ENCODE peak calls at places on chromosomes 4 and X, in five cellular contexts. One of them, this sample, is unnamed.

GRCh38 chr4:149183638-149184037 is 632.0 kb downstream of the IQCM start:
- DNase-seq in GM12878: no peak
- DNase-seq in A549: no peak
- DNase-seq in HepG2: no peak
- DNase-seq in K562: no peak
- DNase-seq in this sample: no peak

GRCh38 chrX:11444052-11444451 is 150.8 kb downstream of the AMELX start:
- DNase-seq in A549: no peak
- DNase-seq in K562: no peak
- DNase-seq in HepG2: no peak
- DNase-seq in GM12878: no peak
- DNase-seq in this sample: no peak

GRCh38 chr4:112550728-112551127 is 34.7 kb upstream of the NEUROG2 start:
- DNase-seq in GM12878: no peak
- DNase-seq in HepG2: no peak
- DNase-seq in K562: no peak
- DNase-seq in A549: no peak
- DNase-seq in this sample: no peak

GRCh38 chrX:111447298-111447697 is 35.3 kb upstream of the DCX start:
- DNase-seq in K562: peak; percentile 21
- DNase-seq in A549: no peak
- DNase-seq in HepG2: peak; percentile 2
- DNase-seq in GM12878: no peak
- DNase-seq in this sample: no peak

GRCh38 chrX:103674531-103675454 is 11.7 kb downstream of the MORF4L2 start:
- DNase-seq in K562: no peak
- DNase-seq in HepG2: no peak
- DNase-seq in GM12878: no peak
- DNase-seq in A549: no peak
- DNase-seq in this sample: no peak

GRCh38 chr4:7939377-7940108 is at the start of gene AFAP1:
- DNase-seq in A549: peak; percentile 81
- DNase-seq in K562: peak; percentile 98
- DNase-seq in HepG2: peak; percentile 66
- DNase-seq in GM12878: no peak
- DNase-seq in this sample: peak; percentile 93

GRCh38 chr4:17934286-17934685 is 87.3 kb downstream of the LCORL start:
- DNase-seq in GM12878: no peak
- DNase-seq in K562: no peak
- DNase-seq in A549: no peak
- DNase-seq in HepG2: no peak
- DNase-seq in this sample: no peak

GRCh38 chrX:140053841-140054240 is 88.5 kb upstream of the CXorf66 start:
- DNase-seq in HepG2: no peak
- DNase-seq in GM12878: no peak
- DNase-seq in K562: no peak
- DNase-seq in A549: no peak
- DNase-seq in this sample: no peak

GRCh38 chrX:9746148-9746880 is 19.3 kb downstream of the GPR143 start:
- DNase-seq in A549: no peak
- DNase-seq in K562: no peak
- DNase-seq in HepG2: no peak
- DNase-seq in GM12878: no peak
- DNase-seq in this sample: peak; percentile 92

GRCh38 chr4:169070895-169071218 is 60.8 kb upstream of the CBR4 start:
- DNase-seq in K562: no peak
- DNase-seq in GM12878: no peak
- DNase-seq in A549: peak; percentile 41
- DNase-seq in HepG2: peak; percentile 92
- DNase-seq in this sample: no peak

GRCh38 chr4:25245181-25245580 is 11.3 kb downstream of the PI4K2B start:
- DNase-seq in GM12878: no peak
- DNase-seq in A549: no peak
- DNase-seq in K562: no peak
- DNase-seq in HepG2: no peak
- DNase-seq in this sample: no peak

GRCh38 chr4:121472937-121473721 is 92.3 kb upstream of the QRFPR start:
- DNase-seq in GM12878: no peak
- DNase-seq in HepG2: no peak
- DNase-seq in A549: no peak
- DNase-seq in K562: no peak
- DNase-seq in this sample: no peak

GRCh38 chr4:154622598-154622997 is 10.1 kb upstream of the FGG start:
- DNase-seq in K562: peak; percentile 56
- DNase-seq in HepG2: peak; percentile 66
- DNase-seq in A549: peak; percentile 42
- DNase-seq in GM12878: no peak
- DNase-seq in this sample: peak; percentile 27

GRCh38 chrX:19731307-19731706 is 156.1 kb downstream of the SH3KBP1 start:
- DNase-seq in A549: no peak
- DNase-seq in GM12878: no peak
- DNase-seq in HepG2: no peak
- DNase-seq in K562: no peak
- DNase-seq in this sample: no peak

GRCh38 chr4:160403066-160403465 is 1300.2 kb downstream of the RAPGEF2 start:
- DNase-seq in GM12878: no peak
- DNase-seq in A549: no peak
- DNase-seq in K562: no peak
- DNase-seq in HepG2: no peak
- DNase-seq in this sample: no peak

GRCh38 chrX:41035582-41035981 is 49.7 kb upstream of the USP9X start:
- DNase-seq in GM12878: no peak
- DNase-seq in A549: no peak
- DNase-seq in HepG2: no peak
- DNase-seq in K562: no peak
- DNase-seq in this sample: no peak

GRCh38 chr4:3384391-3384770 is 57.4 kb upstream of the HGFAC start:
- DNase-seq in HepG2: no peak
- DNase-seq in K562: no peak
- DNase-seq in GM12878: no peak
- DNase-seq in A549: no peak
- DNase-seq in this sample: no peak

GRCh38 chr4:173252024-173252935 is 81.9 kb downstream of the HMGB2 start:
- DNase-seq in K562: peak; percentile 63
- DNase-seq in GM12878: peak; percentile 68
- DNase-seq in HepG2: peak; percentile 22
- DNase-seq in A549: peak; percentile 10
- DNase-seq in this sample: peak; percentile 99

GRCh38 chrX:9927638-9928037 is 39.5 kb upstream of the CLDN34 start:
- DNase-seq in A549: no peak
- DNase-seq in GM12878: no peak
- DNase-seq in K562: no peak
- DNase-seq in HepG2: no peak
- DNase-seq in this sample: no peak

GRCh38 chrX:109270580-109271484 is 211.1 kb downstream of the GUCY2F start:
- DNase-seq in GM12878: peak; percentile 97
- DNase-seq in K562: no peak
- DNase-seq in HepG2: no peak
- DNase-seq in A549: no peak
- DNase-seq in this sample: no peak

GRCh38 chrX:11398785-11399184 is 105.6 kb downstream of the AMELX start:
- DNase-seq in A549: no peak
- DNase-seq in GM12878: no peak
- DNase-seq in HepG2: no peak
- DNase-seq in K562: no peak
- DNase-seq in this sample: no peak

DNA sequence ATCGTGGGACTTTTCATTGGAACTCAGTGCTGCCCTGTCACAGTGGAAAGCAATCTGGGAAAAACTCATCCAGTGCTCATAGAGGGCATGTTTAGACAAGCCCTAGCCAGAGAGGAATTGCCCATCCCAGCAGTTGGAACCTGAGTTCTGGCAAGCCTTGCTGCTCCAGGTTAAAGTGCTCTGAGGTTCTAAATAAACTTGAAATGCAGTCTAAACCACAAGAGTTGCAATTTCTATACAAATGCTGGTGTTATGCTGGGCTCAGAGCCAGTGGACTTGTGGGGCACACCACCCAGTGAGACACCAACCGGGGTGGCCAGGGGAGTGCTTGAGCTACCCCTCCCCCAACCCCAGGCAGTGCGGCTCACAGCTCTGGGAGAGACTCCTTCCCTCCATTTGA is 142.8 kb upstream of the PPP1R2C start:
- DNase-seq in HepG2: no peak
- DNase-seq in GM12878: no peak
- DNase-seq in K562: no peak
- DNase-seq in A549: no peak
- DNase-seq in this sample: no peak
- H3K27ac ChIP-seq in HepG2: no peak overlapping the region
- H3K27ac ChIP-seq in GM12878: no peak overlapping the region
- H3K27ac ChIP-seq in K562: no peak overlapping the region
- H3K27ac ChIP-seq in A549: no peak overlapping the region
- H3K27ac ChIP-seq in this sample: no peak overlapping the region

GRCh38 chrX:47283015-47283771 is 50.4 kb downstream of the USP11 start:
- DNase-seq in HepG2: peak; percentile 6
- DNase-seq in K562: peak; percentile 7
- DNase-seq in A549: no peak
- DNase-seq in GM12878: no peak
- DNase-seq in this sample: no peak

GRCh38 chrX:47273011-47273730 is 40.4 kb downstream of the USP11 start:
- DNase-seq in HepG2: no peak
- DNase-seq in GM12878: no peak
- DNase-seq in K562: no peak
- DNase-seq in A549: no peak
- DNase-seq in this sample: no peak

DNA sequence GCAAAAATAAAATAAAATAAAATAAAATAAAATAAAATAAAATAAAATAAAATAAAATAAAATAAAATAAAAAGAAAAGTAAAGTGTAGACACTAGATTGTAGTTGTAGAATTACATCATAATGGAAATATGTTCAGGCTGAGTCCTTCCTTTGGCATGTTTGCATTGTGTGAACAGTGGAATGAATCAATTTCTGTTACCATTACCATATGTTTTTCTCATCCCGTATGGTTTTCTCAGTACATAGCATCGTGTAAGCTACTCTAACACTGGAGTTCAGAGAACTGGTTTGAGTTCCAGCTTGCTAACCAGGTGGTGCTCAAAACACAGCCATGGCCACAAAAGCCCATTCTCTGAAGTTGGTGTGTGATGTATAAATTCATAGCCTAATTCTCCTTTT is 45.9 kb downstream of the USP11 start:
- DNase-seq in HepG2: peak; percentile 34
- DNase-seq in GM12878: no peak
- DNase-seq in A549: peak; percentile 3
- DNase-seq in K562: no peak
- DNase-seq in this sample: no peak
- TF ChIP-seq MYC in HepG2: no peak
- TF ChIP-seq MYC in GM12878: no peak
- TF ChIP-seq MYC in A549: no peak
- TF ChIP-seq MYC in K562: no peak
- TF ChIP-seq MYC in this sample: no peak

GRCh38 chr4:176778063-176778462 is 14.7 kb downstream of the VEGFC start:
- DNase-seq in GM12878: no peak
- DNase-seq in K562: no peak
- DNase-seq in HepG2: no peak
- DNase-seq in A549: no peak
- DNase-seq in this sample: peak; percentile 65

GRCh38 chr4:176780995-176781738 is 11.6 kb downstream of the VEGFC start:
- DNase-seq in K562: no peak
- DNase-seq in A549: no peak
- DNase-seq in HepG2: no peak
- DNase-seq in GM12878: no peak
- DNase-seq in this sample: peak; percentile 76

GRCh38 chr4:176781739-176782100 is 11.0 kb downstream of the VEGFC start:
- DNase-seq in GM12878: no peak
- DNase-seq in K562: no peak
- DNase-seq in A549: no peak
- DNase-seq in HepG2: no peak
- DNase-seq in this sample: no peak

GRCh38 chr4:176778491-176778890 is 14.2 kb downstream of the VEGFC start:
- DNase-seq in HepG2: no peak
- DNase-seq in K562: no peak
- DNase-seq in A549: no peak
- DNase-seq in GM12878: no peak
- DNase-seq in this sample: peak; percentile 64

DNA sequence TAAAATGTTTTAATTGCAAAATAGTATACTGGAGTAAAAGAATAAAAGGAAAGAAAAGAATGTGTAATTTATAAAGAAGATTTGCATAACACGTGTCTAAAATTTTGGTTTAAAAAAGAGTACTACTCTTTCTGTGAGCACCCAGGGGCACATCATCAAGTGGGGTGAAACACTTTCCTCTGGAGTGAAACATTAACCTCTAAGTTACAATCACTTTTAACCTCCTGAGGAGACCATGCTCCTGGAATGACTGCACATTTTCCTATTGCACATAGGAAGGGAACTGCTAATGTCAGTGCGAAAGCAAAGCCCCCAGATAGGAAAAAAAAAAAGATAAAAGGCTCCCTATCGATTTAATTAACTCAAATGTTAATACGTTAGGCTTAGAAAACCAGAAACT is 13.3 kb downstream of the VEGFC start:
- DNase-seq in GM12878: no peak
- DNase-seq in K562: no peak
- DNase-seq in A549: no peak
- DNase-seq in HepG2: no peak
- DNase-seq in this sample: no peak
- H3K27ac ChIP-seq in GM12878: no peak overlapping the region
- H3K27ac ChIP-seq in K562: no peak overlapping the region
- H3K27ac ChIP-seq in A549: peak overlapping the region; percentile 75
- H3K27ac ChIP-seq in HepG2: no peak overlapping the region
- H3K27ac ChIP-seq in this sample: peak overlapping the region; percentile 80

DNA sequence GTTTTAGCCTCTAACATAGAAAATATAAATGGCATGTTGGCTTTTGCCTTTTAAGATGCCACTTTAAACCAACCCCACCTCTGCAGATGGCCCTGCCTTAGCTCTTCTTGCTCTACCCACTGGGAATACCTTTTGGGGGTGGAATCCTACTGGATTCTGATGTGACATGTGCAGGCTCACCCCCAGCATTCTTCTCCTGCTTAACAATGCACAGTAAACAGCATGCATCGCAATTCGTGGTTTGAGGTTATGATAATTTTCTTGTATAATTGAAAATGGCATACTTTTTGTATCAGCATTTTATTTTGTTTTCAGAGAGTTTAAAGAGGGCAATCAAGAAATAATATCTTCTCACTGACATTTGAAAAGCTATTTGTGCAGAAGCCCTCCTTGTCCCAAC is 167.9 kb downstream of the AREG start:
- DNase-seq in GM12878: no peak
- DNase-seq in A549: no peak
- DNase-seq in K562: no peak
- DNase-seq in HepG2: no peak
- DNase-seq in this sample: no peak
- TF ChIP-seq MYC in GM12878: no peak
- TF ChIP-seq MYC in A549: no peak
- TF ChIP-seq MYC in K562: no peak
- TF ChIP-seq MYC in HepG2: no peak
- TF ChIP-seq MYC in this sample: no peak

GRCh38 chr4:53477038-53477565 is 99.7 kb downstream of the FIP1L1 start:
- DNase-seq in K562: no peak
- DNase-seq in HepG2: peak; percentile 9
- DNase-seq in GM12878: no peak
- DNase-seq in A549: no peak
- DNase-seq in this sample: no peak
- H3K27ac ChIP-seq in K562: no peak overlapping the region
- H3K27ac ChIP-seq in HepG2: no peak overlapping the region
- H3K27ac ChIP-seq in GM12878: no peak overlapping the region
- H3K27ac ChIP-seq in A549: no peak overlapping the region
- H3K27ac ChIP-seq in this sample: no peak overlapping the region

GRCh38 chrX:45232139-45232538 is 31.5 kb upstream of the DIPK2B start:
- DNase-seq in K562: no peak
- DNase-seq in HepG2: no peak
- DNase-seq in GM12878: no peak
- DNase-seq in A549: no peak
- DNase-seq in this sample: no peak
- TF ChIP-seq MYC in K562: no peak
- TF ChIP-seq MYC in HepG2: no peak
- TF ChIP-seq MYC in GM12878: no peak
- TF ChIP-seq MYC in A549: no peak
- TF ChIP-seq MYC in this sample: no peak

This sample was measured in endothelial cell of umbilical vein.